ENCODE peak calls at places on chromosomes 3 and 15, in eight cellular contexts. One of them, this sample, is unnamed.

GRCh38 chr3:107222927-107223326 is 154.3 kb upstream of the CCDC54 start:
- DNase-seq in RWPE1: no peak
- DNase-seq in A549: no peak
- DNase-seq in neuronal stem cell: no peak
- DNase-seq in uterus: no peak
- DNase-seq in MM.1S: no peak
- DNase-seq in GM23248: peak; percentile 86
- DNase-seq in SK-N-SH: no peak
- DNase-seq in this sample: no peak

GRCh38 chr15:52181938-52182780 is 9.0 kb downstream of the GNB5 start:
- DNase-seq in uterus: no peak
- DNase-seq in neuronal stem cell: no peak
- DNase-seq in A549: no peak
- DNase-seq in RWPE1: no peak
- DNase-seq in SK-N-SH: no peak
- DNase-seq in MM.1S: no peak
- DNase-seq in GM23248: no peak
- DNase-seq in this sample: no peak

GRCh38 chr3:11556851-11557644 is 86.7 kb downstream of the VGLL4 start:
- DNase-seq in RWPE1: no peak
- DNase-seq in uterus: peak; percentile 82
- DNase-seq in SK-N-SH: no peak
- DNase-seq in MM.1S: no peak
- DNase-seq in neuronal stem cell: no peak
- DNase-seq in GM23248: peak; percentile 94
- DNase-seq in A549: no peak
- DNase-seq in this sample: no peak

GRCh38 chr3:56119575-56120349 is 348.5 kb downstream of the ERC2 start:
- DNase-seq in MM.1S: no peak
- DNase-seq in uterus: peak; percentile 39
- DNase-seq in neuronal stem cell: no peak
- DNase-seq in GM23248: peak; percentile 86
- DNase-seq in SK-N-SH: no peak
- DNase-seq in RWPE1: peak; percentile 24
- DNase-seq in A549: no peak
- DNase-seq in this sample: no peak

GRCh38 chr15:49988766-49989165 is 130.3 kb downstream of the ATP8B4 start:
- DNase-seq in neuronal stem cell: no peak
- DNase-seq in uterus: no peak
- DNase-seq in MM.1S: no peak
- DNase-seq in RWPE1: no peak
- DNase-seq in SK-N-SH: no peak
- DNase-seq in A549: no peak
- DNase-seq in GM23248: no peak
- DNase-seq in this sample: no peak

GRCh38 chr3:82568776-82569338 is 807.4 kb upstream of the GBE1 start:
- DNase-seq in neuronal stem cell: no peak
- DNase-seq in SK-N-SH: no peak
- DNase-seq in GM23248: no peak
- DNase-seq in uterus: no peak
- DNase-seq in MM.1S: no peak
- DNase-seq in A549: no peak
- DNase-seq in RWPE1: no peak
- DNase-seq in this sample: no peak

GRCh38 chr3:171101982-171102610 is 75.6 kb upstream of the SLC2A2 start:
- DNase-seq in uterus: no peak
- DNase-seq in A549: no peak
- DNase-seq in RWPE1: peak; percentile 45
- DNase-seq in MM.1S: no peak
- DNase-seq in SK-N-SH: no peak
- DNase-seq in GM23248: peak; percentile 88
- DNase-seq in neuronal stem cell: no peak
- DNase-seq in this sample: no peak

GRCh38 chr15:32723171-32723948 is 5.6 kb downstream of the GREM1 start:
- DNase-seq in GM23248: no peak
- DNase-seq in SK-N-SH: no peak
- DNase-seq in MM.1S: peak; percentile 80
- DNase-seq in uterus: no peak
- DNase-seq in A549: no peak
- DNase-seq in neuronal stem cell: no peak
- DNase-seq in RWPE1: no peak
- DNase-seq in this sample: no peak

GRCh38 chr15:31606942-31607497 is 280.4 kb downstream of the KLF13 start:
- DNase-seq in RWPE1: no peak
- DNase-seq in GM23248: peak; percentile 30
- DNase-seq in MM.1S: no peak
- DNase-seq in uterus: no peak
- DNase-seq in neuronal stem cell: no peak
- DNase-seq in A549: no peak
- DNase-seq in SK-N-SH: no peak
- DNase-seq in this sample: no peak

GRCh38 chr3:57164217-57164605 is 942 bp downstream of the IL17RD start:
- DNase-seq in MM.1S: no peak
- DNase-seq in GM23248: peak; percentile 74
- DNase-seq in neuronal stem cell: no peak
- DNase-seq in A549: no peak
- DNase-seq in uterus: peak; percentile 55
- DNase-seq in SK-N-SH: no peak
- DNase-seq in RWPE1: no peak
- DNase-seq in this sample: no peak

GRCh38 chr15:86935841-86936240 is 856.2 kb downstream of the AGBL1 start:
- DNase-seq in GM23248: no peak
- DNase-seq in uterus: no peak
- DNase-seq in A549: no peak
- DNase-seq in RWPE1: no peak
- DNase-seq in neuronal stem cell: no peak
- DNase-seq in MM.1S: no peak
- DNase-seq in SK-N-SH: no peak
- DNase-seq in this sample: no peak

GRCh38 chr3:151437047-151437446 is 23.8 kb downstream of the IGSF10 start:
- DNase-seq in RWPE1: no peak
- DNase-seq in SK-N-SH: no peak
- DNase-seq in MM.1S: no peak
- DNase-seq in GM23248: no peak
- DNase-seq in A549: no peak
- DNase-seq in neuronal stem cell: no peak
- DNase-seq in uterus: no peak
- DNase-seq in this sample: no peak

GRCh38 chr3:4302747-4303146 is 422 bp upstream of the SETMAR start:
- DNase-seq in A549: no peak
- DNase-seq in neuronal stem cell: no peak
- DNase-seq in SK-N-SH: no peak
- DNase-seq in uterus: no peak
- DNase-seq in MM.1S: no peak
- DNase-seq in GM23248: no peak
- DNase-seq in RWPE1: no peak
- DNase-seq in this sample: no peak

GRCh38 chr3:184742676-184743135 is 30.8 kb upstream of the MAGEF1 start:
- DNase-seq in uterus: peak; percentile 5
- DNase-seq in neuronal stem cell: peak; percentile 31
- DNase-seq in MM.1S: no peak
- DNase-seq in GM23248: no peak
- DNase-seq in A549: no peak
- DNase-seq in RWPE1: no peak
- DNase-seq in SK-N-SH: peak; percentile 65
- DNase-seq in this sample: no peak

GRCh38 chr15:91549581-91549980 is 303.9 kb upstream of the SLCO3A1 start:
- DNase-seq in MM.1S: no peak
- DNase-seq in SK-N-SH: no peak
- DNase-seq in neuronal stem cell: no peak
- DNase-seq in GM23248: no peak
- DNase-seq in A549: no peak
- DNase-seq in uterus: no peak
- DNase-seq in RWPE1: no peak
- DNase-seq in this sample: no peak

GRCh38 chr3:138673641-138674040 is 65.1 kb downstream of the FAIM start:
- DNase-seq in SK-N-SH: no peak
- DNase-seq in uterus: no peak
- DNase-seq in neuronal stem cell: no peak
- DNase-seq in A549: peak; percentile 10
- DNase-seq in GM23248: peak; percentile 6
- DNase-seq in RWPE1: no peak
- DNase-seq in MM.1S: no peak
- DNase-seq in this sample: no peak

GRCh38 chr3:156674911-156675743 is 737 bp downstream of the TIPARP start:
- DNase-seq in uterus: peak; percentile 65
- DNase-seq in MM.1S: peak; percentile 67
- DNase-seq in RWPE1: no peak
- DNase-seq in GM23248: peak; percentile 82
- DNase-seq in neuronal stem cell: peak; percentile 61
- DNase-seq in A549: peak; percentile 55
- DNase-seq in SK-N-SH: peak; percentile 81
- DNase-seq in this sample: no peak

GRCh38 chr3:135109681-135110080 is 314.6 kb downstream of the EPHB1 start:
- DNase-seq in SK-N-SH: no peak
- DNase-seq in A549: no peak
- DNase-seq in MM.1S: no peak
- DNase-seq in GM23248: no peak
- DNase-seq in neuronal stem cell: no peak
- DNase-seq in RWPE1: no peak
- DNase-seq in uterus: no peak
- DNase-seq in this sample: no peak

GRCh38 chr3:48440590-48440958 is 517 bp downstream of the TMA7 start:
- DNase-seq in neuronal stem cell: no peak
- DNase-seq in A549: no peak
- DNase-seq in MM.1S: peak; percentile 16
- DNase-seq in uterus: no peak
- DNase-seq in RWPE1: no peak
- DNase-seq in GM23248: peak; percentile 59
- DNase-seq in SK-N-SH: peak; percentile 35
- DNase-seq in this sample: no peak

DNA sequence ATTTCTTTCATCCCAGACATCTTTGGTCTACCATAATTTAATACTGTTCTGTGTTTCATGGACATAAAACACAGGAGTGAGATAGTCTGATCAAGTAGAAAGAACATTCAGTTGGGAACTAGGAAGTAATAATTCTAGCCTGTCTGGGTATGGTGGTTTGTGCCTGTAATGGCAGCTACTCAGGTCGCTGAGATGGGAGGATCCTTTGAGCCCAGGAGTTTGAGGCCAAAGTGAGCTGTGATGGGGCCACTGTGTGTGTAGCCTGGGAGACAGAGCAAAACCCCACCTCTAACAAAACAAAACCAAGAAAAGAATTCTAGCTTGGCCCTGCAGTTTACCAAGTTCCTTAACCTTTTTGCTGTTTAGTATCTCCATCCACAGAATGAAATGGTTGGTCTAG is 36.8 kb downstream of the KAT2B start:
- DNase-seq in RWPE1: no peak
- DNase-seq in MM.1S: no peak
- DNase-seq in SK-N-SH: no peak
- DNase-seq in GM23248: no peak
- DNase-seq in neuronal stem cell: no peak
- DNase-seq in uterus: no peak
- DNase-seq in A549: no peak
- DNase-seq in this sample: no peak
- H3K27ac ChIP-seq in RWPE1: no peak overlapping the region
- H3K27ac ChIP-seq in MM.1S: no peak overlapping the region
- H3K27ac ChIP-seq in SK-N-SH: no peak overlapping the region
- H3K27ac ChIP-seq in GM23248: no peak overlapping the region
- H3K27ac ChIP-seq in neuronal stem cell: no peak overlapping the region
- H3K27ac ChIP-seq in uterus: no peak overlapping the region
- H3K27ac ChIP-seq in A549: no peak overlapping the region
- H3K27ac ChIP-seq in this sample: no peak overlapping the region

GRCh38 chr3:191372122-191372521 is 41.8 kb upstream of the UTS2B start:
- DNase-seq in A549: no peak
- DNase-seq in GM23248: no peak
- DNase-seq in uterus: no peak
- DNase-seq in MM.1S: no peak
- DNase-seq in RWPE1: no peak
- DNase-seq in neuronal stem cell: no peak
- DNase-seq in SK-N-SH: no peak
- DNase-seq in this sample: no peak
- H3K27ac ChIP-seq in A549: no peak overlapping the region
- H3K27ac ChIP-seq in GM23248: no peak overlapping the region
- H3K27ac ChIP-seq in uterus: no peak overlapping the region
- H3K27ac ChIP-seq in MM.1S: no peak overlapping the region
- H3K27ac ChIP-seq in RWPE1: no peak overlapping the region
- H3K27ac ChIP-seq in neuronal stem cell: no peak overlapping the region
- H3K27ac ChIP-seq in SK-N-SH: no peak overlapping the region
- H3K27ac ChIP-seq in this sample: no peak overlapping the region

GRCh38 chr3:194988495-194989165 is 282.3 kb downstream of the XXYLT1 start:
- DNase-seq in SK-N-SH: no peak
- DNase-seq in MM.1S: no peak
- DNase-seq in RWPE1: no peak
- DNase-seq in neuronal stem cell: no peak
- DNase-seq in uterus: no peak
- DNase-seq in GM23248: no peak
- DNase-seq in A549: no peak
- DNase-seq in this sample: no peak

GRCh38 chr3:194987571-194988494 is 283.1 kb downstream of the XXYLT1 start:
- DNase-seq in A549: no peak
- DNase-seq in MM.1S: no peak
- DNase-seq in uterus: no peak
- DNase-seq in SK-N-SH: no peak
- DNase-seq in GM23248: no peak
- DNase-seq in neuronal stem cell: no peak
- DNase-seq in RWPE1: no peak
- DNase-seq in this sample: no peak

GRCh38 chr3:194984624-194985023 is 286.3 kb downstream of the XXYLT1 start:
- DNase-seq in SK-N-SH: no peak
- DNase-seq in A549: no peak
- DNase-seq in RWPE1: no peak
- DNase-seq in MM.1S: no peak
- DNase-seq in neuronal stem cell: no peak
- DNase-seq in uterus: no peak
- DNase-seq in GM23248: no peak
- DNase-seq in this sample: no peak

GRCh38 chr3:194985031-194985578 is 285.9 kb downstream of the XXYLT1 start:
- DNase-seq in MM.1S: no peak
- DNase-seq in RWPE1: no peak
- DNase-seq in A549: no peak
- DNase-seq in GM23248: peak; percentile 89
- DNase-seq in uterus: peak; percentile 54
- DNase-seq in SK-N-SH: no peak
- DNase-seq in neuronal stem cell: peak; percentile 44
- DNase-seq in this sample: no peak

GRCh38 chr3:194986208-194987043 is 284.5 kb downstream of the XXYLT1 start:
- DNase-seq in A549: no peak
- DNase-seq in RWPE1: peak; percentile 69
- DNase-seq in MM.1S: no peak
- DNase-seq in uterus: no peak
- DNase-seq in GM23248: no peak
- DNase-seq in SK-N-SH: no peak
- DNase-seq in neuronal stem cell: no peak
- DNase-seq in this sample: peak; percentile 96
- H3K27ac ChIP-seq in A549: no peak overlapping the region
- H3K27ac ChIP-seq in RWPE1: peak overlapping the region; percentile 36
- H3K27ac ChIP-seq in MM.1S: no peak overlapping the region
- H3K27ac ChIP-seq in uterus: no peak overlapping the region
- H3K27ac ChIP-seq in GM23248: no peak overlapping the region
- H3K27ac ChIP-seq in SK-N-SH: no peak overlapping the region
- H3K27ac ChIP-seq in neuronal stem cell: no peak overlapping the region
- H3K27ac ChIP-seq in this sample: peak overlapping the region; percentile 62

DNA sequence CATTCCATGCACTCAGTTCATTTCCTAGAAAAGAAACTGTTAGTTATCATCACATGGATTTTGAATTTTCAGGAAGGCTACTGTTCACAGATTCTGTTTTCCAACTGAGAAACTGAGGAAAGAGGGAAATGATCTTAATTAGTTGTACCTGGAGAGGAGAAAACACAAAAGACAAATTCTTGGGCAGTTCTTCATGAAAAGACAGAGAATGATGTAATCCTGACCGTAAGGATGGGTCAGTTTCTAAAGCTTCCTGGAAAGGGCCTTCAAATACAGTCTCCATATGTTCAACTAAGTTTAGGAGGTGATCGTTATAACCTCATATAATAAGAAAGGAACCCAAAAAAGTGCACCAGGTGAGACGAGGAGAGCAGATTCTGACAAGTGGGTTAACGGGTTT is 44.6 kb downstream of the CA12 start:
- DNase-seq in RWPE1: no peak
- DNase-seq in neuronal stem cell: no peak
- DNase-seq in MM.1S: no peak
- DNase-seq in SK-N-SH: no peak
- DNase-seq in A549: no peak
- DNase-seq in uterus: no peak
- DNase-seq in GM23248: no peak
- DNase-seq in this sample: no peak
- H3K27ac ChIP-seq in RWPE1: no peak overlapping the region
- H3K27ac ChIP-seq in neuronal stem cell: no peak overlapping the region
- H3K27ac ChIP-seq in MM.1S: no peak overlapping the region
- H3K27ac ChIP-seq in SK-N-SH: no peak overlapping the region
- H3K27ac ChIP-seq in A549: no peak overlapping the region
- H3K27ac ChIP-seq in uterus: no peak overlapping the region
- H3K27ac ChIP-seq in GM23248: no peak overlapping the region
- H3K27ac ChIP-seq in this sample: no peak overlapping the region

This sample was measured in epithelial cell of prostate.